ENCODE peak calls at places on chromosomes 3 and 15, in seven cellular contexts. U, K, W, A, H, I and O are unnamed samples.
A peak's percentile ranks its signal among the peaks of the same experiment; 100 is the strongest.

GRCh38 chr3:43096761-43097160 is 9.1 kb downstream of the POMGNT2 start:
- DNase-seq in U (no peak), K (no peak), W (no peak), A (no peak), H (no peak), I (no peak), O (no peak)

GRCh38 chr3:47112997-47113396 is 50.9 kb downstream of the SETD2 start:
- DNase-seq in U (no peak), K (no peak), W (no peak), A (no peak), H (no peak), I (no peak), O (no peak)

GRCh38 chr15:61890106-61890505 is 170.1 kb downstream of the VPS13C start:
- DNase-seq in U (no peak), K (no peak), W (no peak), A (no peak), H (no peak), I (no peak), O (no peak)

GRCh38 chr3:188150982-188151381 is 3.0 kb upstream of the LPP start:
- DNase-seq in U (no peak), K (no peak), W (no peak), A (no peak), H (no peak), I (no peak), O (no peak)

GRCh38 chr3:126525853-126526667 is 2.1 kb downstream of the CHST13 start:
- DNase-seq in U (no peak), K (no peak), W (peak; percentile 68), A (peak; percentile 35), H (no peak), I (no peak), O (no peak)

GRCh38 chr3:10004960-10005564 is 18.4 kb upstream of the EMC3 start:
- DNase-seq in U (no peak), K (no peak), W (peak; percentile 7), A (no peak), H (no peak), I (no peak), O (no peak)

GRCh38 chr3:188294823-188295487 is 141.0 kb downstream of the LPP start:
- DNase-seq in U (no peak), K (peak; percentile 35), W (no peak), A (no peak), H (peak; percentile 50), I (peak; percentile 47), O (peak; percentile 55)

GRCh38 chr15:65396283-65396964 is 18.6 kb upstream of the IGDCC3 start:
- DNase-seq in U (no peak), K (no peak), W (peak; percentile 48), A (no peak), H (no peak), I (no peak), O (no peak)

GRCh38 chr15:63350178-63350621 is 31.4 kb downstream of the CA12 start:
- DNase-seq in U (peak; percentile 54), K (no peak), W (no peak), A (no peak), H (no peak), I (peak; percentile 59), O (no peak)

GRCh38 chr3:62370112-62371031 is 3.0 kb downstream of the FEZF2 start:
- DNase-seq in U (no peak), K (no peak), W (no peak), A (no peak), H (no peak), I (no peak), O (no peak)

GRCh38 chr3:167406876-167407492 is 26.9 kb upstream of the ZBBX start:
- DNase-seq in U (peak; percentile 35), K (no peak), W (no peak), A (no peak), H (peak; percentile 1), I (peak; percentile 81), O (peak; percentile 27)

GRCh38 chr15:99450896-99451358 is 114.9 kb upstream of the MEF2A start:
- DNase-seq in U (peak; percentile 73), K (peak; percentile 76), W (peak; percentile 63), A (peak; percentile 66), H (no peak), I (peak; percentile 41), O (peak; percentile 81)

GRCh38 chr15:49238342-49238741 is 68.3 kb downstream of the GALK2 start:
- DNase-seq in U (no peak), K (no peak), W (no peak), A (no peak), H (no peak), I (no peak), O (peak; percentile 51)

GRCh38 chr15:58269455-58270414 is 131.6 kb downstream of the AQP9 start:
- DNase-seq in U (no peak), K (no peak), W (no peak), A (peak; percentile 67), H (peak; percentile 53), I (peak; percentile 29), O (peak; percentile 24)

GRCh38 chr3:58285334-58285733 is 20.7 kb upstream of the RPP14 start:
- DNase-seq in U (no peak), K (no peak), W (no peak), A (no peak), H (no peak), I (no peak), O (no peak)

GRCh38 chr15:74383695-74384565 is 16.5 kb upstream of the CYP11A1 start:
- DNase-seq in U (no peak), K (peak; percentile 63), W (peak; percentile 37), A (peak; percentile 43), H (no peak), I (no peak), O (no peak)

GRCh38 chr3:106299300-106300098 is 430.7 kb upstream of the CBLB start:
- DNase-seq in U (no peak), K (no peak), W (no peak), A (no peak), H (no peak), I (no peak), O (no peak)

GRCh38 chr3:50150863-50151686 is 4.0 kb upstream of the SEMA3F start:
- DNase-seq in U (no peak), K (peak; percentile 85), W (no peak), A (no peak), H (no peak), I (no peak), O (no peak)

GRCh38 chr3:7543294-7543693 is 682.4 kb downstream of the GRM7 start:
- DNase-seq in U (no peak), K (no peak), W (no peak), A (no peak), H (no peak), I (no peak), O (no peak)

GRCh38 chr3:139180489-139180888 is 135.8 kb upstream of the PRR23C start:
- DNase-seq in U (no peak), K (no peak), W (no peak), A (no peak), H (no peak), I (no peak), O (no peak)

GRCh38 chr15:44713006-44713966 is 2.0 kb downstream of the B2M start:
- DNase-seq in U (no peak), K (no peak), W (no peak), A (no peak), H (peak; percentile 36), I (no peak), O (no peak)
- TF ChIP-seq POLR2A in U (no peak), K (no peak), W (no peak), A (no peak), H (no peak), I (no peak), O (peak; percentile 10)

DNA sequence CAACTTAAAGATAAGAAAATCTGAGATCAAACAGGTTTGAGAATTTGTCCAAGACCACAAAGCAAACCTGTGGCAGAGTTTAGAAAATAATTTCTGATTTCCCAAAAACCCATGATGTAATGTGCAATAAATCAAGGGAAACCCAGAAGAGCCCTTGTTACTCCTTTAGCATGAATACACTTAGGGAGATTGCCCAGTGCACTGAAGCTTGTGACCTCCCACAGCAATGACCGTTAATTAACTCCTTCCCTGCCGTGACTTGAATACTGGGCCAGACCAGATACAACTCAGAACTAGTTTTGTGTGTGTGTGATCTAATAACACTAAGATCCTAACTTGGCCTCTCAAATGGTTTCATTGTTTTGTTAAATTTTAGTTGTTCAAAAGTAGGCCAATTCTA is 2.5 kb downstream of the PRKAR2A start:
- DNase-seq in U (peak; percentile 5), K (no peak), W (no peak), A (no peak), H (no peak), I (no peak), O (no peak)
- H3K4me3 ChIP-seq in U (no peak overlapping the region), K (peak overlapping the region; percentile 91), W (no peak overlapping the region), A (no peak overlapping the region), H (no peak overlapping the region), I (no peak overlapping the region), O (no peak overlapping the region)

DNA sequence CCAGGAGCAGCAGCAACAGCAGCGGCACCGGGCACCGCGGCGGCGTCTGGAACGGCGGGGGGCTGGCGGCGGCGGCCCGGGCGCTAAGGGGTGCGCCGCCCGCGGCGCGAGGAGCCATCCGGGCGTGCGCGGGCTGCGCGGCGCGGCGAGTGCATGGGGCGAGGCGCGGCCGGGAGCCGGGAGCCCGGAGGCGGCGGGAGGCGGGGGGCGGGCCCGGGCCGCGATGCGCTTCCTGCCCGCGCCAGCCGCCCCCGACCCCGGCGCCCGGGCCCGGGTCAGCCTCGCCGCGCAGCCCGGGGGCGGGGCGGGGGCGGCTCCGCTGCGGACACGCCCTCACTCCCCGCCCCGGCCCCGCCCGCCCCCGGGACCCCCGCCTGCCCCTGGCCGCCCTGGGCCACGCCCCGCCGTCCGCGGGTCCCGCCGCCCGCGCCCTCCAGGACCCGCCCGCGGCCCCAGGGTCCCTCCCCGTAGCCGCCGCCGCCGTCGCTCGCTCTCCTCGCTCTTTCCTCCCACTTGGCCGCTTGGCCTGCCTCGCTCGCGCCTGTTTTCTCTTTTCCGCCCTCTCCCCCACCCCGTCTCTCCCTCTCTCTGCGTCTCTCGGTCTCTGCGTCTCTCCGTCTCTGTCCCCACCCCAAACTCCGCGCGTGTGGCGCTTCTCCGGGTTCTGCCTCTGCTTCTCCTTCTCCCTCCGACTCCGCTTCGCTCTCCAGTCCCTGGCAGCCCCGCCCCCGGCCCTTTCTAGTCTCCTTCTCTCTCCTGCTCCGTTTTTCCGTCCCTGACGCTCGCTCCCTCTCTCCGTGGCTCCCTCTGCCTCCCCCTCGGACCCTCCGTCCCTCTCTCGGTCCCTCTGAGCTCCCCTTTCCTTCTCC is at the start of gene PLXND1:
- DNase-seq in U (peak; percentile 73), K (peak; percentile 42), W (no peak), A (peak; percentile 73), H (peak; percentile 53), I (peak; percentile 64), O (peak; percentile 80)
- TF ChIP-seq POLR2A in U (no peak), K (no peak), W (peak; percentile 8), A (peak; percentile 17), H (peak; percentile 27), I (peak; percentile 73), O (peak; percentile 25)

GRCh38 chr3:170159459-170159858 is 22.1 kb downstream of the PHC3 start:
- DNase-seq in U (no peak), K (no peak), W (no peak), A (no peak), H (no peak), I (no peak), O (no peak)

GRCh38 chr3:170155604-170156003 is 25.9 kb downstream of the PHC3 start:
- DNase-seq in U (no peak), K (no peak), W (no peak), A (no peak), H (no peak), I (no peak), O (no peak)

GRCh38 chr3:170154084-170154483 is 27.4 kb downstream of the PHC3 start:
- DNase-seq in U (no peak), K (no peak), W (no peak), A (no peak), H (no peak), I (no peak), O (no peak)

GRCh38 chr3:170159933-170160332 is 21.6 kb downstream of the PHC3 start:
- DNase-seq in U (no peak), K (no peak), W (no peak), A (no peak), H (no peak), I (no peak), O (no peak)

GRCh38 chr3:170154569-170155143 is 26.9 kb downstream of the PHC3 start:
- DNase-seq in U (no peak), K (no peak), W (no peak), A (no peak), H (no peak), I (no peak), O (no peak)
- H3K4me3 ChIP-seq in U (no peak overlapping the region), K (no peak overlapping the region), W (no peak overlapping the region), A (no peak overlapping the region), H (no peak overlapping the region), I (no peak overlapping the region), O (no peak overlapping the region)